ENCODE peak calls at places on chromosomes 16 and 17, in seven cellular contexts. R is prostate gland, L is foreskin keratinocyte, V is lung, E is GM10248, W is nephron progenitor cell, D is fibroblast of lung. C is an unnamed sample.

GRCh38 chr17:57833597-57833939 is 16.3 kb downstream of the MRPS23 start:
- DNase-seq in D (no peak), E (no peak), L (no peak), W (no peak), V (no peak), R (no peak), C (no peak)

GRCh38 chr17:82985436-82985820 is 94.0 kb upstream of the METRNL start:
- DNase-seq in D (peak; percentile 6), R (no peak), L (no peak), E (no peak), W (no peak), V (peak; percentile 22), C (no peak)

GRCh38 chr17:41442772-41443171 is 2.0 kb upstream of the KRT38 start:
- DNase-seq in V (no peak), E (no peak), D (peak; percentile 80), L (no peak), R (no peak), W (no peak), C (peak; percentile 69)

GRCh38 chr17:54901230-54901847 is 687 bp downstream of the TOM1L1 start:
- DNase-seq in W (no peak), V (peak; percentile 35), E (no peak), R (no peak), D (peak; percentile 35), L (peak; percentile 88), C (peak; percentile 61)

GRCh38 chr17:42337442-42337841 is 49.1 kb downstream of the STAT5A start:
- DNase-seq in V (no peak), W (no peak), D (peak; percentile 64), L (no peak), R (no peak), E (peak; percentile 78), C (peak; percentile 79)

GRCh38 chr17:77817953-77818352 is 140.6 kb upstream of the TNRC6C start:
- DNase-seq in R (no peak), L (no peak), D (peak; percentile 62), E (no peak), V (no peak), W (no peak), C (no peak)

GRCh38 chr17:82615084-82616020 is 32.9 kb downstream of the WDR45B start:
- DNase-seq in W (no peak), R (no peak), D (no peak), L (no peak), E (no peak), V (no peak), C (no peak)

GRCh38 chr17:61808442-61808841 is 54.9 kb downstream of the BRIP1 start:
- DNase-seq in L (no peak), W (no peak), E (no peak), R (no peak), V (no peak), D (no peak), C (no peak)

GRCh38 chr16:25747160-25747758 is 55.5 kb downstream of the HS3ST4 start:
- DNase-seq in R (no peak), V (no peak), L (no peak), D (no peak), E (no peak), W (peak; percentile 89), C (no peak)

GRCh38 chr17:66941773-66942452 is 22.6 kb upstream of the CACNG4 start:
- DNase-seq in R (no peak), E (no peak), D (no peak), L (no peak), V (no peak), W (no peak), C (no peak)

GRCh38 chr17:13647551-13647950 is 45.8 kb upstream of the HS3ST3A1 start:
- DNase-seq in W (no peak), L (no peak), E (no peak), D (peak; percentile 11), V (no peak), R (no peak), C (peak; percentile 60)

DNA sequence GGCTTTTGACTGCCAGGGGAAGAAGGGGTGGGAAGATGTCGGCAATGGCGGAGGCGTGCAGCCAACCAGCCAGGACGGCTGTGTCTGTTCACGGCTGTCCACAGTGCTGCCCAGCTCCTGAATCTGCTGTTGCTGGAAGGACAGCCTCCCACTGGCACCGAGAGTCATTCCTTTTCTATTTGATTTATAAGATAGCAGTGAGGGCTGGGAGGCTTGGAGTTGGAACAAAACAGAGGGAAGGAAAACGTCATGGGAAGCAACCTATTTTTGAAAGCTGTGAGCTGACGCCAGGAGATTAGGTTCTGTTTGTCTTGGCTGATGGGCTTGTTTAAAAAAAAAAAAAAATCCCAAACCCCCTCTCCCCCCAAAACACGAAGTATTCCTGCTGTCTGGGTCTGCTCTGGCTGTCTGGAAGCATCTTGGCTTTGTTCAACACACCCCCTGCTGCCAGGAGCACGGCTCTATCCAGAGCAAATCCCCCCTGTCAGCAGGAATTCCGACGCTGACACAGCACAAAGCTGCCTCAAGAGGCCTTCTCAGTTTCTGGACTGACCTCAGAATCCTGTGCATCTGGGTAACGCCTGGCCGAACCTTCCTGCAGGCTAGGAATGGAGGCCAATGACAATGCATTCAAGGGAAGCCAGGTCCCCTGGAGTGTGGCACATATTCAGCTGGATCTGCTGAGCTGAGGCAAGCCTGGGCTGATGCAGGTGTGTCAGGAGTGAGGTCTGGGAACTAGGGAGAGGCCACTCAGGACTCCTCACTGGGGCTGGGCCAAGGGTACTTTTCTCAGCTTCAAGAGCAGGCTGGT is 41.0 kb upstream of the SREBF1 start:
- DNase-seq in E (no peak), V (peak; percentile 80), W (peak; percentile 37), R (peak; percentile 87), L (peak; percentile 15), D (peak; percentile 95), C (peak; percentile 85)
- TF ChIP-seq CTCF in E (no peak), V (no peak), W (no peak), R (no peak), L (no peak), D (peak; percentile 21), C (no peak)

DNA sequence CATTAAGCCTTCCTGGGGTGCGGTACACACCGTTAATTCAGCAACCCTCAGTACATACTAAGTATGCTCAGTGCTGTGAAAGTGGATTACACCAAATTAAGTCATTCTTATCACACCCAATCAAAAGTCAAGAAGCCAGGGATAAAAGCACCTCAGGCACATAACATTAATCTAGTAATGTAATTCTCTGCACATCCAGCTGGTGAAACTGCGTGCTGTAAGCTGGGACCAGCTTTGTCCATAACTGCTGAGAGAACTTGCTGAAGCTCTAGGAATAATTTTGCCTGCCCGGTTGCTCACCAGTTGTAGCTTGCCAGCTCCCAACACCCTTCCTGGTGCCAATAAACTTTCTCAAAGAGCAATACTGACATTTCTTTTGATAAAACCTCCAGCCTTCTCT is 44.9 kb downstream of the SLC47A1 start:
- DNase-seq in R (no peak), L (peak; percentile 36), E (no peak), V (no peak), W (no peak), D (no peak), C (no peak)
- TF ChIP-seq CTCF in R (no peak), L (peak; percentile 17), E (no peak), V (no peak), W (no peak), D (no peak), C (no peak)

DNA sequence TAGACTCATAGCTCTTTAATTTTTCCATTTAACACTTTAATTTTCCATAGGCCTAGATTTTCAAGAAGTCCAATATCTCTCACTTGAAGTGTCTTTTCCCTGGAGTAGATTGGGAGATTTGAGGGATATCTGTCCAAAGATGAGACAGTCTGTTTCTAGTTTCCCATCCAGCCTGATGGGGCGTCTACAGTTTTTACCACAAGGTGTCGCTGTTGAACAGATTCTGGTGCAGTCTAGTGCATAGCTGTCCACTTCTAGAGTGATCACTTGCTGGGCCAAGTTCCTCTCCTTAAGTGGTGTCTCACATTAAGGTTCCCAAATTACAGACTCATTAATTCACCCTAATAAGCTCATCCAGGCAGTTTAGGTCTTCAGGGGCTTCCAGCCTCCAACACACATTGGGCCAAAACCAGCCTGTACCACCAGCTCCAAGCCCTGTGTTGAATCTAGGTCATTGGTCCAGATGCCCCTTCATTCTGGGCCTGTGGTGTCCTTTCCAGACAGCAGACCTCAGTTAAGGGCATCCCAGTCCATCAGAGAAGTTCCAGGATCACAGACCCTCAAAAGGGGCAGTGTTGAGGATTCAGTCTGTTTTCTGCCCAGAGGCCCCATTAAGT is 9.4 kb downstream of the SNX20 start:
- DNase-seq in L (peak; percentile 34), R (no peak), V (no peak), E (no peak), W (peak; percentile 38), D (no peak), C (peak; percentile 56)
- TF ChIP-seq CTCF in L (peak; percentile 77), R (no peak), V (no peak), E (peak; percentile 44), W (peak; percentile 47), D (peak; percentile 54), C (peak; percentile 67)

GRCh38 chr16:2053897-2054296 is 6.1 kb downstream of the TSC2 start:
- DNase-seq in W (no peak), L (no peak), D (no peak), E (no peak), V (no peak), R (no peak), C (no peak)

GRCh38 chr16:2057438-2057837 is 9.7 kb downstream of the TSC2 start:
- DNase-seq in W (no peak), E (no peak), D (no peak), V (no peak), L (no peak), R (no peak), C (no peak)

GRCh38 chr16:2056681-2057407 is 9.1 kb downstream of the TSC2 start:
- DNase-seq in W (no peak), V (no peak), E (no peak), L (no peak), D (no peak), R (no peak), C (no peak)

GRCh38 chr16:2054543-2055245 is 6.9 kb downstream of the TSC2 start:
- DNase-seq in V (no peak), R (no peak), L (no peak), E (no peak), D (no peak), W (no peak), C (no peak)

GRCh38 chr16:2056077-2056476 is 8.3 kb downstream of the TSC2 start:
- DNase-seq in L (no peak), R (no peak), E (no peak), W (no peak), D (no peak), V (no peak), C (peak; percentile 35)
- TF ChIP-seq CTCF in L (peak; percentile 27), R (no peak), E (peak; percentile 10), W (no peak), D (peak; percentile 27), V (peak; percentile 13), C (peak; percentile 6)

DNA sequence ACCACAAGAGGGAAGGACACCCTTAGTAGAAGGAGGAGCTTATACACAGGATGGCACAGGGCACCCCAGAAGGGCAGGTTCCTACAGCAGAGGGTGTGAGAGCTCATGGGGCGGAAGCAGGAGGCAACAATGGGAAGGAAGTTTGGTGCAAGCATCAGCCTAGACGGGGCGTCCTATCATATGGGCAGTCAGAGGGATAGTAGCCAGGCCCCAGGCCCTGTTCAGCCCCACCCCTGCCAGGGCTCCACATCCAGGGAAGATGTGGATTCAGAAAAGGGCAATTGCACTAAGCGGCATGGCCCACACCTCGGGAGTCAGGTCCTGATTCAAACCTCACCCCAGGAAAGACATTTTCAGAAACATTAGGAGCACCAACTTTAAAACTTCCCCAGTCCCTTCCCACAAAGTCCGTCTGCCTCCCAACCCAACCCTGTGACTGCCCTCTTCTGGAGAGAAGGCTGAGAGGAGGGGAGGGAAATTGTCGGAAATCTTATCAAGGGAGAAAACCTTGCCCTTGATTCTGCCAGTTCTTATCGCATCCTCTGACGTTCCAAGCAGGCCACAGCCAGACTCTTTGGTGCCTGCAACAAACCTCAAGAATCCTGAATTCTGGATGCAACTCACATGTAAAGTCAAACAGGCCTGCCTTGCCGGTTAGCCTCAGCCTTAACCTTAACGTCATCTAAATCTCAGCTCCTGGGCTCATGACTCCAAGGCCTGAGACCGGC is 198.8 kb upstream of the CDH5 start:
- DNase-seq in W (no peak), D (peak; percentile 96), V (no peak), L (no peak), E (no peak), R (no peak), C (peak; percentile 19)
- TF ChIP-seq CTCF in W (peak; percentile 10), D (peak; percentile 68), V (no peak), L (no peak), E (no peak), R (no peak), C (peak; percentile 34)

C was measured in fibroblast of mammary gland.